ENCODE peak calls at places on chromosomes 7 and 10, in four cellular contexts. One of them, this sample, is unnamed.

GRCh38 chr10:116465541-116465940 is 37.9 kb downstream of the PNLIPRP3 start:
- DNase-seq in brain microvascular endothelial cell: no peak
- DNase-seq in lower lobe of right lung: no peak
- DNase-seq in IMR-90: no peak
- DNase-seq in this sample: no peak

GRCh38 chr10:121615401-121615800 is 17.2 kb upstream of the FGFR2 start:
- DNase-seq in brain microvascular endothelial cell: no peak
- DNase-seq in lower lobe of right lung: no peak
- DNase-seq in IMR-90: no peak
- DNase-seq in this sample: no peak

GRCh38 chr7:127833641-127834040 is 181.6 kb downstream of the SND1 start:
- DNase-seq in brain microvascular endothelial cell: no peak
- DNase-seq in lower lobe of right lung: no peak
- DNase-seq in IMR-90: peak
- DNase-seq in this sample: no peak

GRCh38 chr7:2288503-2288902 is 25.7 kb downstream of the SNX8 start:
- DNase-seq in brain microvascular endothelial cell: no peak
- DNase-seq in lower lobe of right lung: no peak
- DNase-seq in IMR-90: no peak
- DNase-seq in this sample: no peak

GRCh38 chr10:132470306-132471124 is 67.1 kb upstream of the INPP5A start:
- DNase-seq in brain microvascular endothelial cell: no peak
- DNase-seq in lower lobe of right lung: peak
- DNase-seq in IMR-90: no peak
- DNase-seq in this sample: no peak

GRCh38 chr7:107147464-107148214 is 21.2 kb upstream of the HBP1 start:
- DNase-seq in brain microvascular endothelial cell: peak
- DNase-seq in lower lobe of right lung: no peak
- DNase-seq in IMR-90: peak
- DNase-seq in this sample: peak

GRCh38 chr7:22663319-22663718 is 63.7 kb upstream of the IL6 start:
- DNase-seq in brain microvascular endothelial cell: no peak
- DNase-seq in lower lobe of right lung: no peak
- DNase-seq in IMR-90: peak
- DNase-seq in this sample: no peak

GRCh38 chr10:89207181-89207800 is at the start of gene CH25H:
- DNase-seq in brain microvascular endothelial cell: peak
- DNase-seq in lower lobe of right lung: peak
- DNase-seq in IMR-90: peak
- DNase-seq in this sample: peak

GRCh38 chr10:132861884-132862461 is 76.0 kb upstream of the NKX6-2 start:
- DNase-seq in brain microvascular endothelial cell: no peak
- DNase-seq in lower lobe of right lung: peak
- DNase-seq in IMR-90: no peak
- DNase-seq in this sample: no peak

GRCh38 chr7:129773871-129774270 is 162.4 kb downstream of the NRF1 start:
- DNase-seq in brain microvascular endothelial cell: no peak
- DNase-seq in lower lobe of right lung: no peak
- DNase-seq in IMR-90: no peak
- DNase-seq in this sample: no peak

GRCh38 chr7:100946766-100947365 is 2.5 kb upstream of the MUC3A start:
- DNase-seq in brain microvascular endothelial cell: no peak
- DNase-seq in lower lobe of right lung: no peak
- DNase-seq in IMR-90: no peak
- DNase-seq in this sample: no peak

GRCh38 chr10:45582386-45582781 is 90.2 kb downstream of the ZFAND4 start:
- DNase-seq in brain microvascular endothelial cell: no peak
- DNase-seq in lower lobe of right lung: no peak
- DNase-seq in IMR-90: no peak
- DNase-seq in this sample: no peak

GRCh38 chr7:42961182-42961581 is 29.0 kb downstream of the MRPL32 start:
- DNase-seq in brain microvascular endothelial cell: no peak
- DNase-seq in lower lobe of right lung: no peak
- DNase-seq in IMR-90: no peak
- DNase-seq in this sample: no peak

GRCh38 chr10:86483664-86484063 is 37.9 kb downstream of the WAPL start:
- DNase-seq in brain microvascular endothelial cell: no peak
- DNase-seq in lower lobe of right lung: no peak
- DNase-seq in IMR-90: no peak
- DNase-seq in this sample: no peak

GRCh38 chr10:86481761-86482160 is 39.8 kb downstream of the WAPL start:
- DNase-seq in brain microvascular endothelial cell: no peak
- DNase-seq in lower lobe of right lung: no peak
- DNase-seq in IMR-90: peak
- DNase-seq in this sample: no peak

GRCh38 chr10:86480571-86480970 is 41.0 kb downstream of the WAPL start:
- DNase-seq in brain microvascular endothelial cell: no peak
- DNase-seq in lower lobe of right lung: no peak
- DNase-seq in IMR-90: no peak
- DNase-seq in this sample: no peak
- H3K27ac ChIP-seq in brain microvascular endothelial cell: no peak
- H3K27ac ChIP-seq in lower lobe of right lung: no peak
- H3K27ac ChIP-seq in IMR-90: no peak
- H3K27ac ChIP-seq in this sample: no peak

GRCh38 chr7:112414855-112415490 is 35.3 kb upstream of the IFRD1 start:
- DNase-seq in brain microvascular endothelial cell: peak
- DNase-seq in lower lobe of right lung: no peak
- DNase-seq in IMR-90: peak
- DNase-seq in this sample: no peak
- TF ChIP-seq CTCF in brain microvascular endothelial cell: peak
- TF ChIP-seq CTCF in lower lobe of right lung: peak
- TF ChIP-seq CTCF in IMR-90: peak
- TF ChIP-seq CTCF in this sample: peak

DNA sequence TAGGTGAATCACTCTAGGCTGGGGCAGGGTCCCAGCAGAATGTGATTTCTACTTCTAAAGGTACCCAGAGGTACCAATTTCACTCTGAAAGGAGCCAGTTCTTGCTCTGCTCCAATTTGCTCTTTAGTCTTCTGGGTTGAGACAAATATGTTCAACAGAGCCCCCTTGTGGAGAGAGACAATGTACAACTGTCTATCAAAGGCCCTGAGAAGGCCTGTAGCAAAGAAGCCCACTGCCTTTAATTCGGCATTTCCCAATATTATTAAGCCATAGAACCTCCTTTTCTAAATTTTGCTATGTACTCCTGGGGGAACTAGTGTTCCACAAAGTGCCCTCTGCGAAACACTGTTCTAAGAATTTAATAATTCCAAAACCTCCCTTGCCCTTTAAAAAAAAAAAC is 161.0 kb upstream of the BMPER start:
- DNase-seq in brain microvascular endothelial cell: no peak
- DNase-seq in lower lobe of right lung: no peak
- DNase-seq in IMR-90: peak
- DNase-seq in this sample: no peak
- H3K27ac ChIP-seq in brain microvascular endothelial cell: no peak
- H3K27ac ChIP-seq in lower lobe of right lung: no peak
- H3K27ac ChIP-seq in IMR-90: peak
- H3K27ac ChIP-seq in this sample: no peak

GRCh38 chr7:6403907-6404306 is 43.8 kb downstream of the DAGLB start:
- DNase-seq in brain microvascular endothelial cell: no peak
- DNase-seq in lower lobe of right lung: no peak
- DNase-seq in IMR-90: no peak
- DNase-seq in this sample: no peak
- TF ChIP-seq CTCF in brain microvascular endothelial cell: no peak
- TF ChIP-seq CTCF in lower lobe of right lung: no peak
- TF ChIP-seq CTCF in IMR-90: no peak
- TF ChIP-seq CTCF in this sample: no peak

GRCh38 chr7:75795831-75796285 is 17.7 kb downstream of the CCL24 start:
- DNase-seq in brain microvascular endothelial cell: no peak
- DNase-seq in lower lobe of right lung: peak
- DNase-seq in IMR-90: no peak
- DNase-seq in this sample: peak
- H3K27ac ChIP-seq in brain microvascular endothelial cell: no peak
- H3K27ac ChIP-seq in lower lobe of right lung: peak
- H3K27ac ChIP-seq in IMR-90: no peak
- H3K27ac ChIP-seq in this sample: no peak

GRCh38 chr7:146090023-146090645 is 26.5 kb upstream of the CNTNAP2 start:
- DNase-seq in brain microvascular endothelial cell: no peak
- DNase-seq in lower lobe of right lung: no peak
- DNase-seq in IMR-90: no peak
- DNase-seq in this sample: peak
- TF ChIP-seq CTCF in brain microvascular endothelial cell: peak
- TF ChIP-seq CTCF in lower lobe of right lung: peak
- TF ChIP-seq CTCF in IMR-90: peak
- TF ChIP-seq CTCF in this sample: peak

GRCh38 chr10:5619366-5620211 is 46.8 kb downstream of the ASB13 start:
- DNase-seq in brain microvascular endothelial cell: no peak
- DNase-seq in lower lobe of right lung: peak
- DNase-seq in IMR-90: no peak
- DNase-seq in this sample: no peak
- H3K27ac ChIP-seq in brain microvascular endothelial cell: no peak
- H3K27ac ChIP-seq in lower lobe of right lung: peak
- H3K27ac ChIP-seq in IMR-90: no peak
- H3K27ac ChIP-seq in this sample: no peak

GRCh38 chr10:52215745-52216361 is 98.2 kb upstream of the DKK1 start:
- DNase-seq in brain microvascular endothelial cell: peak
- DNase-seq in lower lobe of right lung: no peak
- DNase-seq in IMR-90: peak
- DNase-seq in this sample: peak
- TF ChIP-seq CTCF in brain microvascular endothelial cell: peak
- TF ChIP-seq CTCF in lower lobe of right lung: peak
- TF ChIP-seq CTCF in IMR-90: peak
- TF ChIP-seq CTCF in this sample: peak

GRCh38 chr7:833601-834258 is 1.5 kb downstream of the SUN1 start:
- DNase-seq in brain microvascular endothelial cell: no peak
- DNase-seq in lower lobe of right lung: no peak
- DNase-seq in IMR-90: peak
- DNase-seq in this sample: no peak

GRCh38 chr7:831596-832291 is 532 bp upstream of the SUN1 start:
- DNase-seq in brain microvascular endothelial cell: peak
- DNase-seq in lower lobe of right lung: no peak
- DNase-seq in IMR-90: peak
- DNase-seq in this sample: no peak

GRCh38 chr7:832968-833424 is 720 bp downstream of the SUN1 start:
- DNase-seq in brain microvascular endothelial cell: no peak
- DNase-seq in lower lobe of right lung: no peak
- DNase-seq in IMR-90: no peak
- DNase-seq in this sample: no peak

GRCh38 chr7:834277-834676 is 2.0 kb downstream of the SUN1 start:
- DNase-seq in brain microvascular endothelial cell: no peak
- DNase-seq in lower lobe of right lung: no peak
- DNase-seq in IMR-90: no peak
- DNase-seq in this sample: no peak

GRCh38 chr7:832292-832967 is at the start of gene SUN1:
- DNase-seq in brain microvascular endothelial cell: peak
- DNase-seq in lower lobe of right lung: no peak
- DNase-seq in IMR-90: peak
- DNase-seq in this sample: peak
- H3K27ac ChIP-seq in brain microvascular endothelial cell: peak
- H3K27ac ChIP-seq in lower lobe of right lung: peak
- H3K27ac ChIP-seq in IMR-90: peak
- H3K27ac ChIP-seq in this sample: peak